ENCODE peak calls at places on chromosomes 2 and 18, in nine cellular contexts. G is IMR-90; X is SK-N-MC; D is cardiac muscle cell; F is CD8-positive, alpha-beta memory T cell; U is astrocyte; Y is right lobe of liver; W is substantia nigra; Z is adrenal gland. A is an unnamed sample.

GRCh38 chr2:105919191-105919811 is 174.6 kb downstream of the NCK2 start:
- DNase-seq in G (no peak), X (no peak), D (peak; percentile 40), F (no peak), U (no peak), Y (no peak), W (peak; percentile 23), Z (no peak), A (no peak)

GRCh38 chr2:204586444-204587165 is 41.3 kb downstream of the PARD3B start:
- DNase-seq in G (peak; percentile 64), X (no peak), D (no peak), F (no peak), U (peak; percentile 61), Y (no peak), W (no peak), Z (no peak), A (no peak)

GRCh38 chr2:15429032-15429431 is 132.1 kb downstream of the NBAS start:
- DNase-seq in G (no peak), X (no peak), D (no peak), F (no peak), U (no peak), Y (no peak), W (no peak), Z (no peak), A (no peak)

GRCh38 chr2:164910091-164910899 is 45.0 kb downstream of the SLC38A11 start:
- DNase-seq in G (peak; percentile 77), X (no peak), D (no peak), F (no peak), U (peak; percentile 82), Y (no peak), W (no peak), Z (peak; percentile 69), A (no peak)

GRCh38 chr2:162057426-162057825 is 16.6 kb downstream of the DPP4 start:
- DNase-seq in G (no peak), X (no peak), D (no peak), F (no peak), U (no peak), Y (no peak), W (no peak), Z (no peak), A (no peak)

GRCh38 chr18:54856105-54856504 is 27.8 kb downstream of the RAB27B start:
- DNase-seq in G (no peak), X (no peak), D (no peak), F (no peak), U (no peak), Y (no peak), W (no peak), Z (no peak), A (no peak)

GRCh38 chr18:58649966-58650816 is 21.1 kb upstream of the MALT1 start:
- DNase-seq in G (peak; percentile 77), X (no peak), D (no peak), F (no peak), U (no peak), Y (no peak), W (no peak), Z (no peak), A (peak; percentile 53)

GRCh38 chr2:233852056-233852455 is 2.3 kb downstream of the HJURP start:
- DNase-seq in G (no peak), X (no peak), D (peak; percentile 33), F (no peak), U (no peak), Y (no peak), W (no peak), Z (no peak), A (no peak)

GRCh38 chr18:23675236-23675635 is 12.5 kb upstream of the ANKRD29 start:
- DNase-seq in G (no peak), X (no peak), D (no peak), F (no peak), U (no peak), Y (no peak), W (no peak), Z (no peak), A (no peak)

GRCh38 chr2:55894720-55895119 is 28.9 kb downstream of the EFEMP1 start:
- DNase-seq in G (no peak), X (no peak), D (no peak), F (no peak), U (no peak), Y (no peak), W (no peak), Z (no peak), A (no peak)

GRCh38 chr2:154978710-154979109 is 280.2 kb downstream of the KCNJ3 start:
- DNase-seq in G (no peak), X (no peak), D (no peak), F (no peak), U (no peak), Y (no peak), W (no peak), Z (no peak), A (no peak)

GRCh38 chr2:21303876-21304275 is 180.1 kb downstream of the TDRD15 start:
- DNase-seq in G (no peak), X (no peak), D (no peak), F (no peak), U (no peak), Y (no peak), W (no peak), Z (no peak), A (no peak)

GRCh38 chr2:168278424-168278888 is 31.1 kb upstream of the STK39 start:
- DNase-seq in G (peak; percentile 31), X (no peak), D (peak; percentile 70), F (no peak), U (peak; percentile 83), Y (no peak), W (no peak), Z (no peak), A (no peak)

GRCh38 chr2:56749152-56749752 is 565.5 kb downstream of the CCDC85A start:
- DNase-seq in G (peak; percentile 6), X (peak; percentile 1), D (peak; percentile 64), F (no peak), U (peak; percentile 34), Y (no peak), W (no peak), Z (no peak), A (no peak)

GRCh38 chr2:172995323-172996244 is 80.1 kb upstream of the MAP3K20 start:
- DNase-seq in G (peak; percentile 91), X (no peak), D (peak; percentile 96), F (no peak), U (peak; percentile 91), Y (no peak), W (no peak), Z (no peak), A (no peak)

GRCh38 chr2:218569661-218570500 is 1.2 kb downstream of the CNOT9 start:
- DNase-seq in G (peak; percentile 67), X (no peak), D (peak; percentile 55), F (no peak), U (peak; percentile 51), Y (no peak), W (no peak), Z (peak; percentile 80), A (no peak)

GRCh38 chr2:8255448-8255800 is 426.4 kb upstream of the ID2 start:
- DNase-seq in G (peak; percentile 13), X (no peak), D (no peak), F (no peak), U (no peak), Y (no peak), W (no peak), Z (no peak), A (no peak)

GRCh38 chr2:8251291-8251690 is 430.6 kb upstream of the ID2 start:
- DNase-seq in G (no peak), X (no peak), D (no peak), F (no peak), U (no peak), Y (no peak), W (no peak), Z (no peak), A (no peak)

GRCh38 chr2:8252997-8253694 is 428.7 kb upstream of the ID2 start:
- DNase-seq in G (no peak), X (no peak), D (no peak), F (no peak), U (no peak), Y (no peak), W (no peak), Z (peak; percentile 25), A (no peak)

GRCh38 chr2:8254791-8255447 is 426.9 kb upstream of the ID2 start:
- DNase-seq in G (no peak), X (no peak), D (no peak), F (no peak), U (no peak), Y (no peak), W (no peak), Z (no peak), A (no peak)

GRCh38 chr2:8253781-8254180 is 428.1 kb upstream of the ID2 start:
- DNase-seq in G (no peak), X (no peak), D (no peak), F (no peak), U (no peak), Y (no peak), W (no peak), Z (no peak), A (no peak)
- H3K27ac ChIP-seq in G (no peak overlapping the region), X (no peak overlapping the region), D (no peak overlapping the region), F (no peak overlapping the region), U (no peak overlapping the region), Y (no peak overlapping the region), W (no peak overlapping the region), Z (no peak overlapping the region), A (no peak overlapping the region)

GRCh38 chr2:88690591-88691338 is 708 bp upstream of the RPIA start:
- DNase-seq in G (peak; percentile 2), X (no peak), D (no peak), F (no peak), U (peak; percentile 2), Y (peak; percentile 56), W (no peak), Z (peak; percentile 42), A (no peak)
- H3K27ac ChIP-seq in G (peak overlapping the region; percentile 64), X (no peak overlapping the region), D (peak overlapping the region; percentile 82), F (peak overlapping the region; percentile 79), U (peak overlapping the region; percentile 48), Y (peak overlapping the region; percentile 47), W (peak overlapping the region; percentile 76), Z (peak overlapping the region; percentile 23), A (peak overlapping the region; percentile 78)

DNA sequence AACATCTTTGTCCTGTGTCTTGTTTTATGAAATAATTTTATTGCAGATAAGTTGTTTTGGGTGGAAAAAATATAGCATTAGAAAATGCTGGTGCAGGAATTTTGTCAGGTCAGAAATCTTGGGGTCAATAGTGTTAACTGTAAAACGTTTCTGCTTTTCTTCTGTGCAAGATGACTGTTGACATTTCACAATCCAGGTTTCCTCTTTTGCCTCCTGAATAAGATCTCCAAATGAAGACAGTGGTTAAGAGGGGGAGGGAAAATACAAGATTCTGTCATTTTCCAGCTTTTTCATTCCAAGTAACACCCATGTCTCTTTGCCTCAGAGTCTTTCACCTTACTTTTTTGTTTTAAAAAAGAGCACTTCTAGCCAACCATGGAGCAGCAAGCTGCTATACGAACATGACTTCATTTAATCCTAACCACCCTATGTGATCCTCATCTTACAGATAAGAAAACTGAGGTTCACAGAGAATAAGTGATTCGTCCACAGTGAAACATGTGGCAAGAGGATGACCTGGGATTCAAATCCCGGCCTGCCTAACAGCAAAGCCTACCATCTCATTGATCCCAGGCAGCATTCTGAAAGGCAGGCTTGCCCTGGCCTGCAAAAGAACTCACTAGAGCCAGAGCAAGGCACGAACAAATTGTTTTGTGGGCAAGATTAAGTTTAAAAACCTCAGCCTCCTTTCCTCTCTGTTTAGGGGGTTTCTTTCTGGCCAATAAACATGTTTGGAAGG is 3.0 kb downstream of the PLEK start:
- DNase-seq in G (no peak), X (no peak), D (no peak), F (no peak), U (no peak), Y (no peak), W (no peak), Z (no peak), A (no peak)
- H3K27ac ChIP-seq in G (no peak overlapping the region), X (no peak overlapping the region), D (peak overlapping the region; percentile 58), F (peak overlapping the region; percentile 4), U (peak overlapping the region; percentile 14), Y (peak overlapping the region; percentile 27), W (no peak overlapping the region), Z (no peak overlapping the region), A (no peak overlapping the region)

GRCh38 chr2:8234757-8235374 is 447.0 kb upstream of the ID2 start:
- DNase-seq in G (no peak), X (no peak), D (no peak), F (no peak), U (no peak), Y (no peak), W (no peak), Z (no peak), A (no peak)
- H3K27ac ChIP-seq in G (no peak overlapping the region), X (no peak overlapping the region), D (no peak overlapping the region), F (no peak overlapping the region), U (no peak overlapping the region), Y (no peak overlapping the region), W (no peak overlapping the region), Z (no peak overlapping the region), A (no peak overlapping the region)